ENCODE peak calls at places on chromosomes 4 and X, in ten cellular contexts. One of them, this sample, is unnamed.

GRCh38 chr4:98657531-98658286 is 702 bp downstream of the TSPAN5 start:
- DNase-seq in mammary epithelial cell: peak; percentile 81
- DNase-seq in IMR-90: peak; percentile 69
- DNase-seq in fibroblast of the aortic adventitia: peak; percentile 69
- DNase-seq in mucosa of descending colon: peak; percentile 33
- DNase-seq in fibroblast of lung: peak; percentile 76
- DNase-seq in hepatocyte: peak; percentile 54
- DNase-seq in Caco-2: peak; percentile 27
- DNase-seq in AG04450: no peak
- DNase-seq in choroid plexus epithelial cell: peak; percentile 66
- DNase-seq in this sample: peak; percentile 42

GRCh38 chr4:14168919-14169318 is 541.4 kb upstream of the BOD1L1 start:
- DNase-seq in mammary epithelial cell: peak; percentile 96
- DNase-seq in IMR-90: peak; percentile 91
- DNase-seq in fibroblast of the aortic adventitia: peak; percentile 87
- DNase-seq in mucosa of descending colon: peak; percentile 21
- DNase-seq in fibroblast of lung: peak; percentile 85
- DNase-seq in hepatocyte: peak; percentile 17
- DNase-seq in Caco-2: no peak
- DNase-seq in AG04450: peak; percentile 55
- DNase-seq in choroid plexus epithelial cell: peak; percentile 83
- DNase-seq in this sample: peak; percentile 74

GRCh38 chr4:3700223-3700622 is 66.0 kb upstream of the ADRA2C start:
- DNase-seq in mammary epithelial cell: no peak
- DNase-seq in IMR-90: no peak
- DNase-seq in fibroblast of the aortic adventitia: no peak
- DNase-seq in mucosa of descending colon: no peak
- DNase-seq in fibroblast of lung: no peak
- DNase-seq in hepatocyte: no peak
- DNase-seq in Caco-2: no peak
- DNase-seq in AG04450: no peak
- DNase-seq in choroid plexus epithelial cell: no peak
- DNase-seq in this sample: no peak

GRCh38 chr4:4995866-4996265 is 23.4 kb downstream of the CYTL1 start:
- DNase-seq in mammary epithelial cell: no peak
- DNase-seq in IMR-90: no peak
- DNase-seq in fibroblast of the aortic adventitia: peak; percentile 16
- DNase-seq in mucosa of descending colon: no peak
- DNase-seq in fibroblast of lung: peak; percentile 25
- DNase-seq in hepatocyte: no peak
- DNase-seq in Caco-2: no peak
- DNase-seq in AG04450: no peak
- DNase-seq in choroid plexus epithelial cell: no peak
- DNase-seq in this sample: no peak

GRCh38 chrX:139026406-139027200 is 315.1 kb upstream of the FGF13 start:
- DNase-seq in mammary epithelial cell: peak; percentile 1
- DNase-seq in IMR-90: no peak
- DNase-seq in fibroblast of the aortic adventitia: no peak
- DNase-seq in mucosa of descending colon: no peak
- DNase-seq in fibroblast of lung: peak; percentile 5
- DNase-seq in hepatocyte: no peak
- DNase-seq in Caco-2: no peak
- DNase-seq in AG04450: no peak
- DNase-seq in choroid plexus epithelial cell: no peak
- DNase-seq in this sample: no peak

GRCh38 chr4:16684083-16684482 is 214.4 kb downstream of the LDB2 start:
- DNase-seq in mammary epithelial cell: no peak
- DNase-seq in IMR-90: peak; percentile 91
- DNase-seq in fibroblast of the aortic adventitia: peak; percentile 96
- DNase-seq in mucosa of descending colon: no peak
- DNase-seq in fibroblast of lung: peak; percentile 68
- DNase-seq in hepatocyte: peak; percentile 36
- DNase-seq in Caco-2: no peak
- DNase-seq in AG04450: no peak
- DNase-seq in choroid plexus epithelial cell: peak; percentile 73
- DNase-seq in this sample: no peak

GRCh38 chrX:153948002-153948466 is 3.6 kb upstream of the RENBP start:
- DNase-seq in mammary epithelial cell: no peak
- DNase-seq in IMR-90: no peak
- DNase-seq in fibroblast of the aortic adventitia: no peak
- DNase-seq in mucosa of descending colon: no peak
- DNase-seq in fibroblast of lung: no peak
- DNase-seq in hepatocyte: no peak
- DNase-seq in Caco-2: no peak
- DNase-seq in AG04450: no peak
- DNase-seq in choroid plexus epithelial cell: no peak
- DNase-seq in this sample: no peak

GRCh38 chrX:128781506-128781905 is 729.3 kb upstream of the ACTRT1 start:
- DNase-seq in mammary epithelial cell: no peak
- DNase-seq in IMR-90: no peak
- DNase-seq in fibroblast of the aortic adventitia: no peak
- DNase-seq in mucosa of descending colon: peak; percentile 64
- DNase-seq in fibroblast of lung: no peak
- DNase-seq in hepatocyte: peak; percentile 49
- DNase-seq in Caco-2: peak; percentile 51
- DNase-seq in AG04450: no peak
- DNase-seq in choroid plexus epithelial cell: peak; percentile 18
- DNase-seq in this sample: no peak

GRCh38 chrX:17038681-17039161 is 92.3 kb downstream of the REPS2 start:
- DNase-seq in mammary epithelial cell: peak; percentile 20
- DNase-seq in IMR-90: no peak
- DNase-seq in fibroblast of the aortic adventitia: peak; percentile 79
- DNase-seq in mucosa of descending colon: no peak
- DNase-seq in fibroblast of lung: peak; percentile 91
- DNase-seq in hepatocyte: no peak
- DNase-seq in Caco-2: no peak
- DNase-seq in AG04450: no peak
- DNase-seq in choroid plexus epithelial cell: peak; percentile 68
- DNase-seq in this sample: no peak

GRCh38 chr4:182297659-182298058 is 54.5 kb downstream of the TENM3 start:
- DNase-seq in mammary epithelial cell: peak; percentile 41
- DNase-seq in IMR-90: peak; percentile 80
- DNase-seq in fibroblast of the aortic adventitia: no peak
- DNase-seq in mucosa of descending colon: no peak
- DNase-seq in fibroblast of lung: peak; percentile 84
- DNase-seq in hepatocyte: no peak
- DNase-seq in Caco-2: no peak
- DNase-seq in AG04450: no peak
- DNase-seq in choroid plexus epithelial cell: peak; percentile 66
- DNase-seq in this sample: no peak

GRCh38 chrX:129039176-129039575 is 484.1 kb downstream of the SMARCA1 start:
- DNase-seq in mammary epithelial cell: no peak
- DNase-seq in IMR-90: no peak
- DNase-seq in fibroblast of the aortic adventitia: no peak
- DNase-seq in mucosa of descending colon: no peak
- DNase-seq in fibroblast of lung: no peak
- DNase-seq in hepatocyte: no peak
- DNase-seq in Caco-2: no peak
- DNase-seq in AG04450: no peak
- DNase-seq in choroid plexus epithelial cell: no peak
- DNase-seq in this sample: no peak

GRCh38 chrX:33923262-33923661 is 208.9 kb downstream of the FAM47A start:
- DNase-seq in mammary epithelial cell: no peak
- DNase-seq in IMR-90: no peak
- DNase-seq in fibroblast of the aortic adventitia: no peak
- DNase-seq in mucosa of descending colon: no peak
- DNase-seq in fibroblast of lung: no peak
- DNase-seq in hepatocyte: peak; percentile 28
- DNase-seq in Caco-2: no peak
- DNase-seq in AG04450: no peak
- DNase-seq in choroid plexus epithelial cell: no peak
- DNase-seq in this sample: no peak

GRCh38 chr4:2803624-2804448 is 11.0 kb downstream of the SH3BP2 start:
- DNase-seq in mammary epithelial cell: no peak
- DNase-seq in IMR-90: no peak
- DNase-seq in fibroblast of the aortic adventitia: no peak
- DNase-seq in mucosa of descending colon: peak; percentile 57
- DNase-seq in fibroblast of lung: no peak
- DNase-seq in hepatocyte: no peak
- DNase-seq in Caco-2: no peak
- DNase-seq in AG04450: no peak
- DNase-seq in choroid plexus epithelial cell: no peak
- DNase-seq in this sample: no peak

GRCh38 chr4:2742081-2742822 is 13.9 kb downstream of the TNIP2 start:
- DNase-seq in mammary epithelial cell: no peak
- DNase-seq in IMR-90: no peak
- DNase-seq in fibroblast of the aortic adventitia: no peak
- DNase-seq in mucosa of descending colon: no peak
- DNase-seq in fibroblast of lung: no peak
- DNase-seq in hepatocyte: no peak
- DNase-seq in Caco-2: no peak
- DNase-seq in AG04450: no peak
- DNase-seq in choroid plexus epithelial cell: no peak
- DNase-seq in this sample: no peak

GRCh38 chr4:118352843-118353373 is at the start of gene PRSS12:
- DNase-seq in mammary epithelial cell: peak; percentile 82
- DNase-seq in IMR-90: peak; percentile 75
- DNase-seq in fibroblast of the aortic adventitia: peak; percentile 69
- DNase-seq in mucosa of descending colon: peak; percentile 86
- DNase-seq in fibroblast of lung: peak; percentile 51
- DNase-seq in hepatocyte: peak; percentile 89
- DNase-seq in Caco-2: peak; percentile 82
- DNase-seq in AG04450: peak; percentile 41
- DNase-seq in choroid plexus epithelial cell: peak; percentile 65
- DNase-seq in this sample: no peak

GRCh38 chr4:111641813-111642579 is 503.3 kb upstream of the FAM241A start:
- DNase-seq in mammary epithelial cell: peak; percentile 68
- DNase-seq in IMR-90: peak; percentile 86
- DNase-seq in fibroblast of the aortic adventitia: peak; percentile 94
- DNase-seq in mucosa of descending colon: peak; percentile 80
- DNase-seq in fibroblast of lung: peak; percentile 81
- DNase-seq in hepatocyte: peak; percentile 92
- DNase-seq in Caco-2: peak; percentile 79
- DNase-seq in AG04450: peak; percentile 64
- DNase-seq in choroid plexus epithelial cell: peak; percentile 97
- DNase-seq in this sample: peak; percentile 72

GRCh38 chr4:2241003-2241402 is 918 bp downstream of the HAUS3 start:
- DNase-seq in mammary epithelial cell: no peak
- DNase-seq in IMR-90: no peak
- DNase-seq in fibroblast of the aortic adventitia: no peak
- DNase-seq in mucosa of descending colon: no peak
- DNase-seq in fibroblast of lung: no peak
- DNase-seq in hepatocyte: no peak
- DNase-seq in Caco-2: no peak
- DNase-seq in AG04450: no peak
- DNase-seq in choroid plexus epithelial cell: no peak
- DNase-seq in this sample: no peak

GRCh38 chrX:8801041-8801599 is at the start of gene FAM9A:
- DNase-seq in mammary epithelial cell: no peak
- DNase-seq in IMR-90: no peak
- DNase-seq in fibroblast of the aortic adventitia: no peak
- DNase-seq in mucosa of descending colon: no peak
- DNase-seq in fibroblast of lung: no peak
- DNase-seq in hepatocyte: no peak
- DNase-seq in Caco-2: no peak
- DNase-seq in AG04450: no peak
- DNase-seq in choroid plexus epithelial cell: no peak
- DNase-seq in this sample: no peak
- H3K4me3 ChIP-seq in mammary epithelial cell: no peak within 1 kb of the TSS
- H3K4me3 ChIP-seq in IMR-90: no peak within 1 kb of the TSS
- H3K4me3 ChIP-seq in fibroblast of the aortic adventitia: no peak within 1 kb of the TSS
- H3K4me3 ChIP-seq in mucosa of descending colon: no peak within 1 kb of the TSS
- H3K4me3 ChIP-seq in fibroblast of lung: no peak within 1 kb of the TSS
- H3K4me3 ChIP-seq in hepatocyte: no peak within 1 kb of the TSS
- H3K4me3 ChIP-seq in Caco-2: no peak within 1 kb of the TSS
- H3K4me3 ChIP-seq in AG04450: no peak within 1 kb of the TSS
- H3K4me3 ChIP-seq in choroid plexus epithelial cell: no peak within 1 kb of the TSS
- H3K4me3 ChIP-seq in this sample: no peak within 1 kb of the TSS

GRCh38 chr4:47720787-47721186 is 117.1 kb downstream of the CORIN start:
- DNase-seq in mammary epithelial cell: no peak
- DNase-seq in IMR-90: no peak
- DNase-seq in fibroblast of the aortic adventitia: no peak
- DNase-seq in mucosa of descending colon: no peak
- DNase-seq in fibroblast of lung: no peak
- DNase-seq in hepatocyte: no peak
- DNase-seq in Caco-2: no peak
- DNase-seq in AG04450: no peak
- DNase-seq in choroid plexus epithelial cell: no peak
- DNase-seq in this sample: no peak
- TF ChIP-seq CTCF in mammary epithelial cell: no peak
- TF ChIP-seq CTCF in IMR-90: no peak
- TF ChIP-seq CTCF in fibroblast of the aortic adventitia: no peak
- TF ChIP-seq CTCF in mucosa of descending colon: no peak
- TF ChIP-seq CTCF in fibroblast of lung: no peak
- TF ChIP-seq CTCF in hepatocyte: no peak
- TF ChIP-seq CTCF in Caco-2: no peak
- TF ChIP-seq CTCF in AG04450: no peak
- TF ChIP-seq CTCF in choroid plexus epithelial cell: no peak
- TF ChIP-seq CTCF in this sample: no peak

DNA sequence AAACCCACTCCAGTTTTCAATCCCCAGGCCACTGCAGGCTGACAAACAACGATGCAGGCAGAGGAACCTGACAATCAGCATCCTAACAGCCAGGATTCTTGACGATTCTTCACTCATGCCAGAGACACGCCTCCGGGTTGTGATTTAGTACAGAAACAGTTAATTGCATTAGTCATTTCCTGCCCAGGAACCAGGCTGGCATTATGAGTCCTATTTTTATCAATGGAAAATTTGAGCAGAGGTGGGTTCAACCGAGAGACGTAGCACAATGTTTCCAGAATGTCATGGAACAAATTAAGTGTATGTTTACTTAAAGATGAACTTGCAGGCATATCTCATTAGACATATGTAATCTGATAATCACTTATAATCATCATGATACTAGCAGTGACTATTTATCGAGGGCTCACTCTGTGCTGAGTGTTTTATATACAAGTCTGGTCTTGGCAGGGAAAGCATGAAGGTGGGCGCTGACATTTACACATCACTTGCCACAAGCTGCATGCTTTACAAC is 159.7 kb downstream of the NSUN7 start:
- DNase-seq in mammary epithelial cell: peak; percentile 81
- DNase-seq in IMR-90: peak; percentile 82
- DNase-seq in fibroblast of the aortic adventitia: peak; percentile 76
- DNase-seq in mucosa of descending colon: no peak
- DNase-seq in fibroblast of lung: peak; percentile 90
- DNase-seq in hepatocyte: peak; percentile 38
- DNase-seq in Caco-2: no peak
- DNase-seq in AG04450: peak; percentile 20
- DNase-seq in choroid plexus epithelial cell: peak; percentile 74
- DNase-seq in this sample: peak; percentile 65
- H3K4me3 ChIP-seq in mammary epithelial cell: no peak overlapping the region
- H3K4me3 ChIP-seq in IMR-90: no peak overlapping the region
- H3K4me3 ChIP-seq in fibroblast of the aortic adventitia: no peak overlapping the region
- H3K4me3 ChIP-seq in mucosa of descending colon: no peak overlapping the region
- H3K4me3 ChIP-seq in fibroblast of lung: no peak overlapping the region
- H3K4me3 ChIP-seq in hepatocyte: no peak overlapping the region
- H3K4me3 ChIP-seq in Caco-2: no peak overlapping the region
- H3K4me3 ChIP-seq in AG04450: no peak overlapping the region
- H3K4me3 ChIP-seq in choroid plexus epithelial cell: no peak overlapping the region
- H3K4me3 ChIP-seq in this sample: no peak overlapping the region

GRCh38 chr4:36414248-36414647 is 132.8 kb downstream of the DTHD1 start:
- DNase-seq in mammary epithelial cell: no peak
- DNase-seq in IMR-90: no peak
- DNase-seq in fibroblast of the aortic adventitia: no peak
- DNase-seq in mucosa of descending colon: no peak
- DNase-seq in fibroblast of lung: no peak
- DNase-seq in hepatocyte: peak; percentile 17
- DNase-seq in Caco-2: no peak
- DNase-seq in AG04450: no peak
- DNase-seq in choroid plexus epithelial cell: no peak
- DNase-seq in this sample: no peak
- TF ChIP-seq CTCF in mammary epithelial cell: no peak
- TF ChIP-seq CTCF in IMR-90: no peak
- TF ChIP-seq CTCF in fibroblast of the aortic adventitia: no peak
- TF ChIP-seq CTCF in mucosa of descending colon: no peak
- TF ChIP-seq CTCF in fibroblast of lung: no peak
- TF ChIP-seq CTCF in hepatocyte: peak; percentile 61
- TF ChIP-seq CTCF in Caco-2: peak; percentile 26
- TF ChIP-seq CTCF in AG04450: no peak
- TF ChIP-seq CTCF in choroid plexus epithelial cell: no peak
- TF ChIP-seq CTCF in this sample: peak; percentile 48

GRCh38 chrX:1902901-1903379 is 288.1 kb downstream of the ASMT start:
- DNase-seq in mammary epithelial cell: no peak
- DNase-seq in IMR-90: no peak
- DNase-seq in fibroblast of the aortic adventitia: no peak
- DNase-seq in mucosa of descending colon: no peak
- DNase-seq in fibroblast of lung: no peak
- DNase-seq in hepatocyte: no peak
- DNase-seq in Caco-2: no peak
- DNase-seq in AG04450: no peak
- DNase-seq in choroid plexus epithelial cell: no peak
- DNase-seq in this sample: no peak
- H3K4me3 ChIP-seq in mammary epithelial cell: no peak overlapping the region
- H3K4me3 ChIP-seq in IMR-90: no peak overlapping the region
- H3K4me3 ChIP-seq in fibroblast of the aortic adventitia: no peak overlapping the region
- H3K4me3 ChIP-seq in mucosa of descending colon: no peak overlapping the region
- H3K4me3 ChIP-seq in fibroblast of lung: no peak overlapping the region
- H3K4me3 ChIP-seq in hepatocyte: no peak overlapping the region
- H3K4me3 ChIP-seq in Caco-2: no peak overlapping the region
- H3K4me3 ChIP-seq in AG04450: no peak overlapping the region
- H3K4me3 ChIP-seq in choroid plexus epithelial cell: no peak overlapping the region
- H3K4me3 ChIP-seq in this sample: no peak overlapping the region